ENCODE peak calls at places on chromosomes 7 and 10, in five cellular contexts. A is AG04450, E is M059J, L is HEK293T, C is H9. N is an unnamed sample.

GRCh38 chr10:93357680-93358079 is 124.5 kb downstream of the MYOF start:
- DNase-seq in L (peak), C (peak), E (peak), A (no peak), N (peak)

GRCh38 chr7:22651036-22651435 is 76.0 kb upstream of the IL6 start:
- DNase-seq in C (no peak), L (no peak), E (peak), A (no peak), N (no peak)

GRCh38 chr7:14639801-14640200 is 262.8 kb downstream of the DGKB start:
- DNase-seq in L (no peak), A (no peak), C (no peak), E (no peak), N (no peak)

GRCh38 chr10:115827650-115828049 is 445.4 kb downstream of the GFRA1 start:
- DNase-seq in A (peak), L (no peak), E (peak), C (no peak), N (no peak)

GRCh38 chr10:30219977-30220751 is 128.9 kb downstream of the MTPAP start:
- DNase-seq in A (no peak), L (no peak), C (no peak), E (no peak), N (no peak)

GRCh38 chr7:151045262-151045661 is 3.1 kb upstream of the ASIC3 start:
- DNase-seq in C (no peak), L (no peak), A (no peak), E (no peak), N (no peak)

GRCh38 chr7:148882192-148882591 is 1.9 kb downstream of the EZH2 start:
- DNase-seq in A (no peak), E (no peak), L (no peak), C (no peak), N (no peak)

GRCh38 chr10:110860576-110861241 is 11.0 kb upstream of the PDCD4 start:
- DNase-seq in A (no peak), E (no peak), L (no peak), C (no peak), N (no peak)

GRCh38 chr7:36391436-36392198 is 2.0 kb downstream of the ANLN start:
- DNase-seq in C (no peak), L (no peak), E (peak), A (no peak), N (no peak)

GRCh38 chr7:28114056-28114455 is 66.5 kb downstream of the JAZF1 start:
- DNase-seq in C (no peak), E (no peak), L (no peak), A (no peak), N (no peak)

GRCh38 chr7:131194070-131194865 is 133.4 kb upstream of the MKLN1 start:
- DNase-seq in L (no peak), E (peak), A (no peak), C (no peak), N (no peak)

GRCh38 chr7:130142654-130143333 is 62.4 kb downstream of the TMEM209 start:
- DNase-seq in E (no peak), C (no peak), L (no peak), A (no peak), N (no peak)

GRCh38 chr10:4384254-4384653 is 441.8 kb upstream of the AKR1E2 start:
- DNase-seq in E (peak), A (peak), L (no peak), C (no peak), N (no peak)

GRCh38 chr10:59962755-59963154 is 56.4 kb upstream of the CCDC6 start:
- DNase-seq in A (no peak), L (no peak), E (no peak), C (no peak), N (no peak)

GRCh38 chr10:90958781-90959180 is 37.9 kb upstream of the ANKRD1 start:
- DNase-seq in E (peak), A (no peak), L (no peak), C (no peak), N (no peak)

GRCh38 chr7:137007001-137007725 is 138.7 kb downstream of the CHRM2 start:
- DNase-seq in L (no peak), E (peak), A (no peak), C (no peak), N (no peak)

GRCh38 chr7:108408294-108409004 is 47.8 kb downstream of the NRCAM start:
- DNase-seq in L (no peak), A (no peak), C (no peak), E (no peak), N (no peak)

GRCh38 chr7:6489612-6490011 is 41.9 kb upstream of the DAGLB start:
- DNase-seq in L (no peak), C (no peak), A (no peak), E (peak), N (peak)

GRCh38 chr10:3099291-3100092 is 32.1 kb downstream of the PFKP start:
- DNase-seq in E (no peak), L (no peak), A (peak), C (no peak), N (no peak)

N was measured in GM23338.